ENCODE peak calls at places on chromosomes 13 and 19, in five cellular contexts. One of them, this sample, is unnamed.

GRCh38 chr19:8506402-8506957 is 4.0 kb upstream of the PRAM1 start:
- DNase-seq in lower lobe of right lung: no peak
- DNase-seq in effector memory CD4-positive, alpha-beta T cell: no peak
- DNase-seq in fibroblast of lung: no peak
- DNase-seq in astrocyte: no peak
- DNase-seq in this sample: no peak

GRCh38 chr19:3132971-3133792 is 2.7 kb upstream of the GNA15 start:
- DNase-seq in lower lobe of right lung: no peak
- DNase-seq in effector memory CD4-positive, alpha-beta T cell: peak; percentile 78
- DNase-seq in fibroblast of lung: peak; percentile 48
- DNase-seq in astrocyte: peak; percentile 32
- DNase-seq in this sample: no peak

GRCh38 chr13:112688560-112689497 is 1.0 kb upstream of the ATP11A start:
- DNase-seq in lower lobe of right lung: peak; percentile 89
- DNase-seq in effector memory CD4-positive, alpha-beta T cell: no peak
- DNase-seq in fibroblast of lung: no peak
- DNase-seq in astrocyte: no peak
- DNase-seq in this sample: no peak

GRCh38 chr19:18432275-18433038 is 5.5 kb downstream of the ISYNA1 start:
- DNase-seq in lower lobe of right lung: no peak
- DNase-seq in effector memory CD4-positive, alpha-beta T cell: no peak
- DNase-seq in fibroblast of lung: no peak
- DNase-seq in astrocyte: no peak
- DNase-seq in this sample: no peak

GRCh38 chr13:29513002-29513980 is 82.2 kb downstream of the SLC7A1 start:
- DNase-seq in lower lobe of right lung: no peak
- DNase-seq in effector memory CD4-positive, alpha-beta T cell: no peak
- DNase-seq in fibroblast of lung: no peak
- DNase-seq in astrocyte: no peak
- DNase-seq in this sample: no peak

GRCh38 chr13:43333176-43333575 is 309.8 kb downstream of the DNAJC15 start:
- DNase-seq in lower lobe of right lung: no peak
- DNase-seq in effector memory CD4-positive, alpha-beta T cell: no peak
- DNase-seq in fibroblast of lung: no peak
- DNase-seq in astrocyte: no peak
- DNase-seq in this sample: no peak

GRCh38 chr13:51934461-51935087 is 72.8 kb downstream of the CCDC70 start:
- DNase-seq in lower lobe of right lung: no peak
- DNase-seq in effector memory CD4-positive, alpha-beta T cell: no peak
- DNase-seq in fibroblast of lung: no peak
- DNase-seq in astrocyte: no peak
- DNase-seq in this sample: no peak

GRCh38 chr13:48258002-48258401 is 25.0 kb downstream of the ITM2B start:
- DNase-seq in lower lobe of right lung: no peak
- DNase-seq in effector memory CD4-positive, alpha-beta T cell: no peak
- DNase-seq in fibroblast of lung: no peak
- DNase-seq in astrocyte: no peak
- DNase-seq in this sample: no peak

GRCh38 chr13:34357435-34358232 is 539.7 kb downstream of the RFC3 start:
- DNase-seq in lower lobe of right lung: no peak
- DNase-seq in effector memory CD4-positive, alpha-beta T cell: no peak
- DNase-seq in fibroblast of lung: peak; percentile 91
- DNase-seq in astrocyte: peak; percentile 84
- DNase-seq in this sample: no peak

GRCh38 chr13:26914624-26915023 is 154.0 kb upstream of the GPR12 start:
- DNase-seq in lower lobe of right lung: no peak
- DNase-seq in effector memory CD4-positive, alpha-beta T cell: no peak
- DNase-seq in fibroblast of lung: peak; percentile 13
- DNase-seq in astrocyte: peak; percentile 5
- DNase-seq in this sample: peak; percentile 24

GRCh38 chr13:46801831-46802230 is 4.9 kb upstream of the ESD start:
- DNase-seq in lower lobe of right lung: no peak
- DNase-seq in effector memory CD4-positive, alpha-beta T cell: no peak
- DNase-seq in fibroblast of lung: peak; percentile 10
- DNase-seq in astrocyte: no peak
- DNase-seq in this sample: no peak

GRCh38 chr13:46799139-46799538 is 2.2 kb upstream of the ESD start:
- DNase-seq in lower lobe of right lung: no peak
- DNase-seq in effector memory CD4-positive, alpha-beta T cell: no peak
- DNase-seq in fibroblast of lung: no peak
- DNase-seq in astrocyte: no peak
- DNase-seq in this sample: no peak

GRCh38 chr13:46804391-46804815 is 7.4 kb upstream of the ESD start:
- DNase-seq in lower lobe of right lung: no peak
- DNase-seq in effector memory CD4-positive, alpha-beta T cell: no peak
- DNase-seq in fibroblast of lung: peak; percentile 98
- DNase-seq in astrocyte: peak; percentile 97
- DNase-seq in this sample: no peak

GRCh38 chr13:46797468-46798237 is 692 bp upstream of the ESD start:
- DNase-seq in lower lobe of right lung: no peak
- DNase-seq in effector memory CD4-positive, alpha-beta T cell: no peak
- DNase-seq in fibroblast of lung: no peak
- DNase-seq in astrocyte: no peak
- DNase-seq in this sample: no peak

DNA sequence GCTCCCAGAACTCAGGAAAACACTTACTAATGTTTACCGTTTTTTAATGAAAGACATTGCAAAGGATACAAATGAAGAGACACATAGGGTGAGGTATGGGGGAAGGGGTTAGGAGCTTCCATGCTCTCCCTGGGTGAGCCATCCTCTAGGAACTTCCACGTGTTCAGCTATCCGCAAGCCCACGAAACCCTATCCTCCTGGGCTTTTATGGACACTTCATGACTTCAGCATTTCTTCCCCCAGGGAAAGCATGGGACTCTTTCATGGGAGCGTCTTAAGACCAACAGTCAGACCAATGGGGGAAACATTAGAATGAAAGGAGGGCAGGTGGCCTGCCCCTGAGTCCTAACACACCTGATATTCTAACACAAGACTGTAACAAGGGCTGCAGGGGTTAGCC is 6.6 kb upstream of the ESD start:
- DNase-seq in lower lobe of right lung: no peak
- DNase-seq in effector memory CD4-positive, alpha-beta T cell: no peak
- DNase-seq in fibroblast of lung: peak; percentile 41
- DNase-seq in astrocyte: peak; percentile 16
- DNase-seq in this sample: no peak
- H3K27ac ChIP-seq in lower lobe of right lung: no peak overlapping the region
- H3K27ac ChIP-seq in effector memory CD4-positive, alpha-beta T cell: no peak overlapping the region
- H3K27ac ChIP-seq in fibroblast of lung: peak overlapping the region; percentile 67
- H3K27ac ChIP-seq in astrocyte: peak overlapping the region; percentile 88
- H3K27ac ChIP-seq in this sample: no peak overlapping the region

GRCh38 chr13:60396008-60396782 is 825 bp upstream of the TDRD3 start:
- DNase-seq in lower lobe of right lung: peak; percentile 94
- DNase-seq in effector memory CD4-positive, alpha-beta T cell: peak; percentile 76
- DNase-seq in fibroblast of lung: peak; percentile 91
- DNase-seq in astrocyte: peak; percentile 83
- DNase-seq in this sample: peak; percentile 93

GRCh38 chr13:60398438-60398891 is 1.4 kb downstream of the TDRD3 start:
- DNase-seq in lower lobe of right lung: no peak
- DNase-seq in effector memory CD4-positive, alpha-beta T cell: no peak
- DNase-seq in fibroblast of lung: no peak
- DNase-seq in astrocyte: no peak
- DNase-seq in this sample: no peak

GRCh38 chr13:60398949-60399589 is 2.0 kb downstream of the TDRD3 start:
- DNase-seq in lower lobe of right lung: no peak
- DNase-seq in effector memory CD4-positive, alpha-beta T cell: no peak
- DNase-seq in fibroblast of lung: peak; percentile 22
- DNase-seq in astrocyte: peak; percentile 8
- DNase-seq in this sample: no peak

GRCh38 chr13:60396783-60397692 is at the start of gene TDRD3:
- DNase-seq in lower lobe of right lung: peak; percentile 88
- DNase-seq in effector memory CD4-positive, alpha-beta T cell: peak; percentile 58
- DNase-seq in fibroblast of lung: peak; percentile 87
- DNase-seq in astrocyte: peak; percentile 81
- DNase-seq in this sample: peak; percentile 85

GRCh38 chr13:60397693-60398437 is 845 bp downstream of the TDRD3 start:
- DNase-seq in lower lobe of right lung: peak; percentile 83
- DNase-seq in effector memory CD4-positive, alpha-beta T cell: peak; percentile 9
- DNase-seq in fibroblast of lung: peak; percentile 73
- DNase-seq in astrocyte: peak; percentile 64
- DNase-seq in this sample: no peak
- H3K27ac ChIP-seq in lower lobe of right lung: peak overlapping the region; percentile 95
- H3K27ac ChIP-seq in effector memory CD4-positive, alpha-beta T cell: peak overlapping the region; percentile 73
- H3K27ac ChIP-seq in fibroblast of lung: peak overlapping the region; percentile 80
- H3K27ac ChIP-seq in astrocyte: peak overlapping the region; percentile 79
- H3K27ac ChIP-seq in this sample: peak overlapping the region; percentile 80

GRCh38 chr19:44657211-44657921 is 13.7 kb downstream of the PVR start:
- DNase-seq in lower lobe of right lung: peak; percentile 78
- DNase-seq in effector memory CD4-positive, alpha-beta T cell: peak; percentile 9
- DNase-seq in fibroblast of lung: peak; percentile 45
- DNase-seq in astrocyte: peak; percentile 24
- DNase-seq in this sample: no peak

GRCh38 chr19:44649578-44650145 is 6.0 kb downstream of the PVR start:
- DNase-seq in lower lobe of right lung: peak; percentile 31
- DNase-seq in effector memory CD4-positive, alpha-beta T cell: no peak
- DNase-seq in fibroblast of lung: no peak
- DNase-seq in astrocyte: no peak
- DNase-seq in this sample: no peak

GRCh38 chr19:44653977-44654784 is 10.5 kb downstream of the PVR start:
- DNase-seq in lower lobe of right lung: peak; percentile 88
- DNase-seq in effector memory CD4-positive, alpha-beta T cell: peak; percentile 24
- DNase-seq in fibroblast of lung: peak; percentile 32
- DNase-seq in astrocyte: peak; percentile 11
- DNase-seq in this sample: no peak

GRCh38 chr19:44648536-44649370 is 5.0 kb downstream of the PVR start:
- DNase-seq in lower lobe of right lung: peak; percentile 34
- DNase-seq in effector memory CD4-positive, alpha-beta T cell: no peak
- DNase-seq in fibroblast of lung: peak; percentile 45
- DNase-seq in astrocyte: peak; percentile 33
- DNase-seq in this sample: no peak

DNA sequence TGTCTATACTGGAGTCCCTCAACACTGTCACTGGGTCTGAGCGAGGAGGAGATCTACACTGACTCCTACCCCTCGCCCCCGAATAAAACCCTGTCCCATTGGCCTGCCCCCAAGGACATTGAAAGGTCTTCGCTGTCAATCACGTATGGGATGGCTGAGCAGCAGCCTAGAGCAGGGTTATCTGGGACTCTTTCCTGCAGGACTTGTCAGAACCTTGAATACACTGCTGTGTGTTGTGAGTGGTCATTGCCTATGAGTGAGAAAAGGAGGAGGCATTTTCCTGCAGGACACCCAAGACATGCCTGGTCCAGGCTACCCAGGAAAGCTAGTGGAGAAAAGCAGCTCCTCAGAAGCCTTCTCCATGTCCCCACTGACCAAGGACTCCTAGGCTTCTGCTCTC is 9.6 kb downstream of the PVR start:
- DNase-seq in lower lobe of right lung: peak; percentile 3
- DNase-seq in effector memory CD4-positive, alpha-beta T cell: no peak
- DNase-seq in fibroblast of lung: no peak
- DNase-seq in astrocyte: no peak
- DNase-seq in this sample: no peak
- H3K27ac ChIP-seq in lower lobe of right lung: no peak overlapping the region
- H3K27ac ChIP-seq in effector memory CD4-positive, alpha-beta T cell: no peak overlapping the region
- H3K27ac ChIP-seq in fibroblast of lung: no peak overlapping the region
- H3K27ac ChIP-seq in astrocyte: no peak overlapping the region
- H3K27ac ChIP-seq in this sample: no peak overlapping the region

GRCh38 chr19:38878575-38879399 is 712 bp upstream of the RINL start:
- DNase-seq in lower lobe of right lung: no peak
- DNase-seq in effector memory CD4-positive, alpha-beta T cell: no peak
- DNase-seq in fibroblast of lung: no peak
- DNase-seq in astrocyte: no peak
- DNase-seq in this sample: no peak

GRCh38 chr19:38877781-38878574 is at the start of gene RINL:
- DNase-seq in lower lobe of right lung: peak; percentile 73
- DNase-seq in effector memory CD4-positive, alpha-beta T cell: peak; percentile 39
- DNase-seq in fibroblast of lung: no peak
- DNase-seq in astrocyte: no peak
- DNase-seq in this sample: no peak

GRCh38 chr19:38880882-38881609 is 3.0 kb upstream of the RINL start:
- DNase-seq in lower lobe of right lung: no peak
- DNase-seq in effector memory CD4-positive, alpha-beta T cell: no peak
- DNase-seq in fibroblast of lung: no peak
- DNase-seq in astrocyte: no peak
- DNase-seq in this sample: no peak

GRCh38 chr19:38880076-38880881 is 2.2 kb upstream of the RINL start:
- DNase-seq in lower lobe of right lung: no peak
- DNase-seq in effector memory CD4-positive, alpha-beta T cell: no peak
- DNase-seq in fibroblast of lung: no peak
- DNase-seq in astrocyte: no peak
- DNase-seq in this sample: no peak

GRCh38 chr19:38879400-38879751 is 1.3 kb upstream of the RINL start:
- DNase-seq in lower lobe of right lung: no peak
- DNase-seq in effector memory CD4-positive, alpha-beta T cell: no peak
- DNase-seq in fibroblast of lung: no peak
- DNase-seq in astrocyte: no peak
- DNase-seq in this sample: no peak
- H3K27ac ChIP-seq in lower lobe of right lung: no peak overlapping the region
- H3K27ac ChIP-seq in effector memory CD4-positive, alpha-beta T cell: peak overlapping the region; percentile 84
- H3K27ac ChIP-seq in fibroblast of lung: no peak overlapping the region
- H3K27ac ChIP-seq in astrocyte: no peak overlapping the region
- H3K27ac ChIP-seq in this sample: no peak overlapping the region

GRCh38 chr13:21034602-21035190 is 26.7 kb downstream of the LATS2 start:
- DNase-seq in lower lobe of right lung: no peak
- DNase-seq in effector memory CD4-positive, alpha-beta T cell: no peak
- DNase-seq in fibroblast of lung: peak; percentile 79
- DNase-seq in astrocyte: peak; percentile 65
- DNase-seq in this sample: no peak
- H3K27ac ChIP-seq in lower lobe of right lung: peak overlapping the region; percentile 81
- H3K27ac ChIP-seq in effector memory CD4-positive, alpha-beta T cell: no peak overlapping the region
- H3K27ac ChIP-seq in fibroblast of lung: peak overlapping the region; percentile 16
- H3K27ac ChIP-seq in astrocyte: peak overlapping the region; percentile 44
- H3K27ac ChIP-seq in this sample: no peak overlapping the region